ENCODE peak calls at places on chromosomes 12 and 14, in six cellular contexts. H, M, Z, X, R and Y are unnamed samples. For H3K4me1, the result is how much of the 10 kb centered on the place peaks cover.

GRCh38 chr14:32109676-32110075 is 32.6 kb downstream of the ARHGAP5 start:
- DNase-seq in R (no peak), H (no peak), M (no peak), Z (no peak), X (no peak), Y (no peak)

GRCh38 chr12:101441835-101442234 is 33.3 kb upstream of the SPIC start:
- DNase-seq in X (no peak), Z (no peak), R (no peak), H (no peak), M (no peak), Y (no peak)

GRCh38 chr12:122724641-122725243 is 5.9 kb downstream of the HCAR1 start:
- DNase-seq in Z (no peak), R (no peak), X (no peak), M (no peak), H (no peak), Y (no peak)

GRCh38 chr12:107320031-107320928 is 226.9 kb upstream of the CRY1 start:
- DNase-seq in X (peak), H (peak), M (no peak), R (no peak), Z (peak), Y (peak)

GRCh38 chr14:75427126-75427481 is 718 bp upstream of the JDP2 start:
- DNase-seq in H (no peak), Z (no peak), X (no peak), M (no peak), R (peak), Y (peak)

GRCh38 chr14:83909507-83909906 is 1620.4 kb upstream of the FLRT2 start:
- DNase-seq in X (no peak), H (no peak), M (no peak), R (no peak), Z (no peak), Y (no peak)

GRCh38 chr12:62260733-62261683 is 804 bp downstream of the USP15 start:
- DNase-seq in M (peak), H (no peak), R (peak), X (peak), Z (peak), Y (peak)

GRCh38 chr14:92099802-92100201 is 6.6 kb downstream of the ATXN3 start:
- DNase-seq in Z (no peak), R (no peak), X (no peak), H (no peak), M (no peak), Y (no peak)

GRCh38 chr12:92235703-92236472 is 90.2 kb upstream of the BTG1 start:
- DNase-seq in R (no peak), Z (no peak), X (no peak), H (no peak), M (no peak), Y (no peak)

GRCh38 chr14:92670177-92670576 is 78.2 kb downstream of the LGMN start:
- DNase-seq in Z (no peak), X (no peak), H (no peak), M (no peak), R (no peak), Y (no peak)

GRCh38 chr14:106200539-106201310 is 674.3 kb downstream of the TMEM121 start:
- DNase-seq in R (no peak), X (no peak), H (no peak), Z (no peak), M (no peak), Y (no peak)

GRCh38 chr12:129635003-129635685 is 268.7 kb downstream of the TMEM132D start:
- DNase-seq in X (no peak), M (no peak), H (no peak), Z (peak), R (no peak), Y (no peak)

GRCh38 chr12:131105351-131105735 is 151.6 kb downstream of the ADGRD1 start:
- DNase-seq in Z (no peak), R (peak), X (no peak), H (no peak), M (no peak), Y (no peak)

GRCh38 chr12:111443586-111443985 is 37.9 kb downstream of the SH2B3 start:
- DNase-seq in X (no peak), M (peak), H (no peak), Z (no peak), R (peak), Y (no peak)

GRCh38 chr12:52209321-52209720 is 17.5 kb upstream of the KRT80 start:
- DNase-seq in R (no peak), X (no peak), Z (no peak), H (no peak), M (no peak), Y (peak)

GRCh38 chr12:56084958-56085543 is 5.1 kb downstream of the ERBB3 start:
- DNase-seq in Z (peak), X (no peak), R (no peak), H (no peak), M (peak), Y (peak)

GRCh38 chr14:34355584-34356266 is 106.3 kb downstream of the SPTSSA start:
- DNase-seq in R (no peak), Z (no peak), M (no peak), X (peak), H (no peak), Y (no peak)

GRCh38 chr12:33813536-33813935 is 208.8 kb upstream of the ALG10 start:
- DNase-seq in Z (no peak), H (no peak), R (no peak), X (no peak), M (no peak), Y (no peak)

DNA sequence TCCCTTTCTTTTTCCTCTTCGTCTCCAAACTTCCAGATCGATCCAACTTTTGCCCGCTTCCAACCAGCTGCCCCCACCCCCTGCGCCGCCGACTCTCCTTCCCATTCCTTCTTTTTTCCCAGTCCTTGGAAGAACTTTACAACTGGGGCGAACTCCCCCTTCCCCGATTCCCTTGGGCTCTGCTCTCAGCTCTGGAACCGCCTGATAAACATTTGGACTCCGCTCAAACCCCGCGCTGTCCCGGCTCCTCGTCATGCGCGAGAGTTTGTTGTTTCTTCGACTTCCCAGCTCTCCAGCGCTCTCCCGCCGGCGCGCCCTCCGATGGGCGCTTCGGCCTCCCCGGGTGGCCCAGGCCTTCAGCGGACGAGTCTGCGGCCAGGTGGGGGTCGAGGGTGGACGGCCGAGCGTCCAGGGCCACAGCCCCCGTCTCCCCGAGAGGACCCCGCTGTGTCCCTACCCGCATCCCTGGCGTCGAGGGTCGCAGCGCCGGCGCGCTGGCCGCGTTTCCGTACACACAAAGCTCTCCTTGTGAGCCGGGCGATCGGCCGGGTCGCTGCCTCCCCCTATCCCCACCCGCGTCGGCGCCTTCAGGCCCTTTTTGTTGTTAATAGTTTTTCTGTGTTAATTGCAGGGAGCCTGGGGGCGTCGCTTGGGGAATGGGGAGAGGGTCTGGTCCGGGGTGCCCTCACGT is 819 bp downstream of the MMP14 start:
- DNase-seq in H (no peak), X (peak), R (peak), Z (peak), M (peak), Y (peak)
- TF ChIP-seq CTCF in H (no peak), X (no peak), R (no peak), Z (no peak), M (no peak), Y (no peak)

GRCh38 chr14:90005441-90005840 is 49.7 kb downstream of the TDP1 start:
- DNase-seq in X (no peak), M (no peak), R (no peak), H (no peak), Z (no peak), Y (no peak)

GRCh38 chr14:90003526-90004312 is 48.0 kb downstream of the TDP1 start:
- DNase-seq in X (no peak), M (no peak), R (no peak), Z (no peak), H (no peak), Y (no peak)

GRCh38 chr14:90000935-90001334 is 45.2 kb downstream of the TDP1 start:
- DNase-seq in Z (no peak), M (no peak), R (no peak), H (no peak), X (no peak), Y (no peak)

GRCh38 chr14:90005939-90006530 is 50.3 kb downstream of the TDP1 start:
- DNase-seq in X (no peak), Z (no peak), R (no peak), M (no peak), H (no peak), Y (no peak)
- H3K4me1 ChIP-seq in X (under half), Z (under half), R (under half), M (under half), H (under half), Y (under half)

DNA sequence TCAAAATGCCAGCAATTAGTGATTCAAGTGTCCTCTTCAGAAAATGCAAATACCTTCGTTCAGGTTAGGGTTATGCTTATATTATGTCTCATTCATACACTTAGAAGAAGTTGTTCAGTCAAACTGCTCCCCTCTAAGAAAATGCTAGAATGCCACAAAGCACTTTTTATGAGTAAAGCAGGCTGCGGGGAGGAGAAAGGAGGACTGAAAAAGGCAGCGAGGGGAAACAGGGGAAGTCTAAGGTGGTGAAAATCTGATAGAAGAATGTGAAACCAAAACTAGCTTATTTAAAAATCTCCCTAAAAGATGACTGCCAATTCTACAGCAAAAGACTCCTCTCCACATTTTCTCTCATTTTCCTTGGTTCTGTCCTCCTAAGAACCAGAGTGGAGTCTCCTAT is 70.1 kb downstream of the PRKD1 start:
- DNase-seq in X (no peak), M (no peak), R (no peak), H (no peak), Z (no peak), Y (no peak)
- H3K4me3 ChIP-seq in X (no peak), M (no peak), R (no peak), H (no peak), Z (no peak), Y (no peak)

GRCh38 chr12:79435742-79436141 is 255.0 kb downstream of the PAWR start:
- DNase-seq in R (no peak), Z (no peak), H (no peak), M (no peak), X (no peak), Y (no peak)

GRCh38 chr12:79439179-79439825 is 251.5 kb downstream of the PAWR start:
- DNase-seq in H (no peak), M (no peak), Z (no peak), R (no peak), X (no peak), Y (no peak)

GRCh38 chr12:79441534-79441933 is 249.2 kb downstream of the PAWR start:
- DNase-seq in R (no peak), X (no peak), Z (peak), H (no peak), M (no peak), Y (no peak)

GRCh38 chr12:79434561-79434960 is 256.2 kb downstream of the PAWR start:
- DNase-seq in H (no peak), X (no peak), M (no peak), R (no peak), Z (no peak), Y (no peak)

GRCh38 chr12:79438480-79439178 is 252.1 kb downstream of the PAWR start:
- DNase-seq in H (no peak), Z (no peak), X (no peak), M (no peak), R (no peak), Y (no peak)
- TF ChIP-seq CTCF in H (no peak), Z (no peak), X (no peak), M (no peak), R (no peak), Y (no peak)